ENCODE peak calls at places on chromosomes 1 and 21, in eight cellular contexts. M is HL-60, R is BE2C, F is brain microvascular endothelial cell, C is bronchial epithelial cell, L is AG10803, T is psoas muscle, N is uterus. W is an unnamed sample.
A peak's percentile ranks its signal among the peaks of the same experiment; 100 is the strongest.

GRCh38 chr1:205240118-205240517 is 12.4 kb downstream of the TMCC2 start:
- DNase-seq in T (no peak), F (no peak), C (no peak), L (no peak), N (no peak), M (no peak), R (no peak), W (no peak)

GRCh38 chr1:110057963-110058518 is 12.4 kb downstream of the ALX3 start:
- DNase-seq in M (no peak), F (no peak), R (peak; percentile 69), L (no peak), C (no peak), N (no peak), T (no peak), W (no peak)

GRCh38 chr21:42833439-42833815 is 45.9 kb downstream of the WDR4 start:
- DNase-seq in C (peak; percentile 23), N (no peak), T (no peak), L (no peak), F (no peak), R (peak; percentile 56), M (peak; percentile 67), W (no peak)

GRCh38 chr1:1922782-1923680 is 4.0 kb upstream of the TMEM52 start:
- DNase-seq in L (no peak), M (no peak), T (no peak), R (no peak), F (no peak), C (no peak), N (no peak), W (no peak)

GRCh38 chr21:15122241-15122640 is 57.4 kb upstream of the NRIP1 start:
- DNase-seq in F (no peak), L (no peak), M (no peak), N (no peak), T (peak; percentile 50), R (no peak), C (peak; percentile 3), W (no peak)

GRCh38 chr1:67853704-67854103 is 20.4 kb upstream of the GNG12 start:
- DNase-seq in R (peak; percentile 64), C (peak; percentile 58), L (peak; percentile 77), N (no peak), M (peak; percentile 31), F (peak; percentile 95), T (peak; percentile 27), W (no peak)

GRCh38 chr1:164725401-164725800 is 166.4 kb downstream of the PBX1 start:
- DNase-seq in M (no peak), C (no peak), N (no peak), R (no peak), L (peak; percentile 98), T (no peak), F (no peak), W (no peak)

GRCh38 chr1:180229483-180230415 is at the start of gene LHX4:
- DNase-seq in T (no peak), C (no peak), L (no peak), M (peak; percentile 50), F (no peak), N (peak; percentile 29), R (peak; percentile 58), W (no peak)

GRCh38 chr1:7222616-7223015 is 437.4 kb downstream of the CAMTA1 start:
- DNase-seq in L (no peak), F (no peak), R (no peak), M (no peak), C (no peak), N (no peak), T (no peak), W (no peak)

GRCh38 chr21:29144736-29145353 is 14.4 kb downstream of the MAP3K7CL start:
- DNase-seq in F (no peak), L (peak; percentile 42), M (no peak), R (no peak), C (no peak), T (no peak), N (no peak), W (no peak)

GRCh38 chr1:1302951-1303509 is 4.7 kb downstream of the ACAP3 start:
- DNase-seq in T (no peak), L (no peak), C (peak; percentile 40), R (no peak), N (no peak), F (no peak), M (no peak), W (no peak)

GRCh38 chr1:181135462-181135781 is 46.9 kb downstream of the IER5 start:
- DNase-seq in R (no peak), F (peak; percentile 43), C (no peak), M (no peak), L (peak; percentile 77), T (no peak), N (no peak), W (no peak)

GRCh38 chr1:28540651-28541050 is 12.2 kb upstream of the TRNAU1AP start:
- DNase-seq in L (no peak), T (no peak), C (no peak), R (no peak), F (no peak), M (no peak), N (no peak), W (no peak)

GRCh38 chr1:109548321-109549267 is at the start of gene GNAI3:
- DNase-seq in C (peak; percentile 93), N (peak; percentile 97), L (peak; percentile 95), F (peak; percentile 95), M (peak; percentile 98), T (peak; percentile 96), R (peak; percentile 94), W (peak; percentile 72)

GRCh38 chr1:78279051-78279450 is 211.7 kb upstream of the PTGFR start:
- DNase-seq in R (no peak), N (no peak), C (peak; percentile 82), L (peak; percentile 97), F (peak; percentile 78), M (no peak), T (no peak), W (peak; percentile 96)

GRCh38 chr1:107494061-107494460 is 353.2 kb downstream of the NTNG1 start:
- DNase-seq in C (no peak), R (no peak), N (no peak), T (no peak), M (no peak), L (no peak), F (no peak), W (no peak)

GRCh38 chr1:238658766-238659165 is 727.6 kb upstream of the CHRM3 start:
- DNase-seq in C (no peak), F (peak; percentile 51), T (no peak), R (no peak), N (no peak), M (no peak), L (peak; percentile 11), W (no peak)

GRCh38 chr1:30335997-30336390 is 387.4 kb downstream of the MATN1 start:
- DNase-seq in N (no peak), M (no peak), T (peak; percentile 37), F (no peak), C (no peak), L (no peak), R (no peak), W (no peak)

GRCh38 chr1:214123061-214123784 is 135.4 kb downstream of the PROX1 start:
- DNase-seq in N (peak; percentile 17), T (no peak), R (peak; percentile 59), M (peak; percentile 9), C (peak; percentile 84), F (peak; percentile 38), L (peak; percentile 43), W (no peak)

GRCh38 chr1:214419650-214420049 is 131.8 kb downstream of the PTPN14 start:
- DNase-seq in L (no peak), T (no peak), R (no peak), F (no peak), M (no peak), N (no peak), C (no peak), W (no peak)

GRCh38 chr1:193457676-193458075 is 271.3 kb upstream of the B3GALT2 start:
- DNase-seq in L (no peak), T (no peak), C (peak; percentile 22), M (no peak), N (no peak), F (no peak), R (no peak), W (no peak)

GRCh38 chr1:162878000-162878596 is 17.1 kb upstream of the CCDC190 start:
- DNase-seq in L (peak; percentile 72), N (no peak), T (peak; percentile 33), C (peak; percentile 65), M (peak; percentile 59), R (peak; percentile 84), F (peak; percentile 90), W (no peak)

GRCh38 chr1:172390620-172391491 is 29.6 kb upstream of the C1orf105 start:
- DNase-seq in C (peak; percentile 34), F (peak; percentile 18), T (no peak), R (no peak), L (peak; percentile 72), N (peak; percentile 34), M (no peak), W (no peak)

DNA sequence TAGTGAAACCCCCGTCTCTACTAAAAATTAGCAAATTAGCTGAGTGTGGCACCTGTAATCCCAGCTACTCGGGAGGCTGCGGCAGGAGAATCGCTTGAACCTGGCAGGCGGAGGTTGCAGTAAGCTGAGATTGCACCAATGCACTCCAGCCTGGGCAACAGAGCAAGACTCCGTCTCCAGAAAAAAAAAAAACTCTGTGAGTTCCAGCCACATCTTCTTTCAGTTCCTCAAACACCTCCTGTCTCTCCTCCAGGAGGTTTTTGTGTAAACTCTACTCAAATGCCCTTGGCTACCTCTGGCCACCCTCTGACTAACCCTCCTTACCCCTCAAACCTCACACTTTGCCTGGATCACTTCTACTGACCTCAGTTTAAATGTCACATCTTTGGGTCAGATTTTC is 38.1 kb downstream of the RCSD1 start:
- DNase-seq in M (no peak), R (no peak), N (no peak), T (no peak), C (no peak), L (no peak), F (no peak), W (no peak)
- H3K4me3 ChIP-seq in M (no peak overlapping the region), R (no peak overlapping the region), N (no peak overlapping the region), T (no peak overlapping the region), C (no peak overlapping the region), L (no peak overlapping the region), F (no peak overlapping the region), W (no peak overlapping the region)

GRCh38 chr1:59290173-59290954 is 6.5 kb upstream of the FGGY start:
- DNase-seq in C (peak; percentile 83), N (no peak), T (peak; percentile 46), R (peak; percentile 25), F (peak; percentile 35), M (peak; percentile 73), L (no peak), W (no peak)
- TF ChIP-seq CTCF in C (peak; percentile 68), N (peak; percentile 13), T (peak; percentile 42), R (peak; percentile 53), F (peak; percentile 65), M (peak; percentile 20), L (peak; percentile 32), W (peak; percentile 17)

GRCh38 chr1:157156058-157156541 is 17.9 kb upstream of the ETV3 start:
- DNase-seq in M (peak; percentile 51), N (peak; percentile 71), F (peak; percentile 53), L (peak; percentile 63), R (peak; percentile 87), T (peak; percentile 74), C (peak; percentile 36), W (no peak)
- H3K4me3 ChIP-seq in M (no peak overlapping the region), N (no peak overlapping the region), F (peak overlapping the region; percentile 29), L (peak overlapping the region; percentile 41), R (peak overlapping the region; percentile 61), T (peak overlapping the region; percentile 25), C (no peak overlapping the region), W (peak overlapping the region; percentile 32)

DNA sequence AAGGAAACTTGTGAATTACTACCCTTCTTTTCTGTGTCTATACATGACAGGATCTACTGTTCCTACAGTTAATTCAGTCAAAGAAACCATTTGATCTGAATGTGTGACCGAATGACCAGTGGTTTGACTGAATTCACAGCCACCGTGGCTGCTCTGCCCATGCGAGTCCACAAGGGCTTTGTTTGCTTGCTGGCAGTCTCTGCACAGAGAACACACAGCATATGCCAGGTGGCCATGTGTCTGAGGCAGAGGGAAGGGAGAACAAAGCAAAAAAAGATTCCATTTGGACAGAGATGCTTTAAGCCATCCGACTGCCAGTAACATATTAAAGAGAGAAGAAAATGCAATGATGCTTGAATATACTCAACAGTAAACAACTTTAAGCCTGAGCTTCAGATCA is 737.8 kb upstream of the CXADR start:
- DNase-seq in F (no peak), M (no peak), L (no peak), T (no peak), R (no peak), N (no peak), C (no peak), W (no peak)
- TF ChIP-seq CTCF in F (no peak), M (no peak), L (no peak), T (no peak), R (no peak), N (no peak), C (no peak), W (no peak)

W was measured in AG04449.